ENCODE peak calls at places on chromosomes 3 and 15, in seven cellular contexts. V is spleen, N is esophagus squamous epithelium, H is A549, P is Karpas-422, Z is body of pancreas, F is left lung. S is an unnamed sample.

GRCh38 chr15:50166216-50166615 is 15.8 kb upstream of the SLC27A2 start:
- DNase-seq in V (no peak), N (no peak), H (peak; percentile 38), P (peak; percentile 33), Z (no peak), F (no peak), S (no peak)

GRCh38 chr3:102443021-102443420 is 8.2 kb downstream of the ZPLD1 start:
- DNase-seq in V (no peak), N (no peak), H (no peak), P (no peak), Z (no peak), F (no peak), S (no peak)

GRCh38 chr15:51647128-51647562 is 24.6 kb upstream of the DMXL2 start:
- DNase-seq in V (no peak), N (no peak), H (no peak), P (no peak), Z (no peak), F (no peak), S (peak; percentile 82)

GRCh38 chr15:85750807-85751730 is 43.7 kb downstream of the KLHL25 start:
- DNase-seq in V (peak; percentile 74), N (no peak), H (no peak), P (no peak), Z (no peak), F (peak; percentile 70), S (peak; percentile 76)

GRCh38 chr3:25663324-25664065 is 1.2 kb downstream of the TOP2B start:
- DNase-seq in V (no peak), N (no peak), H (peak; percentile 22), P (peak; percentile 79), Z (peak; percentile 45), F (no peak), S (no peak)

GRCh38 chr15:62403164-62403809 is 238.2 kb upstream of the C2CD4B start:
- DNase-seq in V (no peak), N (no peak), H (no peak), P (no peak), Z (no peak), F (no peak), S (no peak)

GRCh38 chr3:194042947-194043346 is 93.0 kb upstream of the HES1 start:
- DNase-seq in V (no peak), N (no peak), H (no peak), P (no peak), Z (no peak), F (no peak), S (no peak)

GRCh38 chr3:81549831-81550230 is 211.6 kb downstream of the GBE1 start:
- DNase-seq in V (no peak), N (no peak), H (no peak), P (no peak), Z (no peak), F (no peak), S (no peak)

GRCh38 chr3:182713743-182714517 is 79.4 kb upstream of the ATP11B start:
- DNase-seq in V (no peak), N (no peak), H (peak; percentile 40), P (peak; percentile 85), Z (no peak), F (no peak), S (no peak)

GRCh38 chr3:43879166-43879565 is 188.4 kb downstream of the ABHD5 start:
- DNase-seq in V (no peak), N (no peak), H (peak; percentile 23), P (peak; percentile 84), Z (no peak), F (no peak), S (peak; percentile 16)

GRCh38 chr3:190995156-190995555 is 132.7 kb upstream of the GMNC start:
- DNase-seq in V (no peak), N (no peak), H (no peak), P (no peak), Z (no peak), F (no peak), S (no peak)

GRCh38 chr3:13459605-13460340 is 20.3 kb upstream of the HDAC11 start:
- DNase-seq in V (peak; percentile 41), N (no peak), H (no peak), P (no peak), Z (no peak), F (no peak), S (no peak)

GRCh38 chr15:56760186-56760585 is 26.9 kb upstream of the ZNF280D start:
- DNase-seq in V (no peak), N (no peak), H (no peak), P (no peak), Z (no peak), F (no peak), S (no peak)

GRCh38 chr3:41200669-41201021 is 1.3 kb downstream of the CTNNB1 start:
- DNase-seq in V (no peak), N (no peak), H (no peak), P (peak; percentile 55), Z (no peak), F (no peak), S (no peak)

GRCh38 chr15:67639591-67639990 is 97.1 kb downstream of the MAP2K5 start:
- DNase-seq in V (no peak), N (no peak), H (no peak), P (no peak), Z (no peak), F (no peak), S (no peak)

GRCh38 chr3:85800676-85801075 is 841.9 kb downstream of the CADM2 start:
- DNase-seq in V (no peak), N (no peak), H (no peak), P (no peak), Z (no peak), F (no peak), S (no peak)

GRCh38 chr15:99703603-99704443 is 29.4 kb downstream of the LYSMD4 start:
- DNase-seq in V (no peak), N (no peak), H (peak; percentile 62), P (peak; percentile 63), Z (peak; percentile 52), F (no peak), S (no peak)

GRCh38 chr3:152235709-152236298 is 32.9 kb upstream of the MBNL1 start:
- DNase-seq in V (no peak), N (no peak), H (peak; percentile 36), P (no peak), Z (no peak), F (no peak), S (no peak)

GRCh38 chr15:66100761-66101160 is 152.8 kb downstream of the MEGF11 start:
- DNase-seq in V (no peak), N (no peak), H (no peak), P (no peak), Z (no peak), F (no peak), S (no peak)

DNA sequence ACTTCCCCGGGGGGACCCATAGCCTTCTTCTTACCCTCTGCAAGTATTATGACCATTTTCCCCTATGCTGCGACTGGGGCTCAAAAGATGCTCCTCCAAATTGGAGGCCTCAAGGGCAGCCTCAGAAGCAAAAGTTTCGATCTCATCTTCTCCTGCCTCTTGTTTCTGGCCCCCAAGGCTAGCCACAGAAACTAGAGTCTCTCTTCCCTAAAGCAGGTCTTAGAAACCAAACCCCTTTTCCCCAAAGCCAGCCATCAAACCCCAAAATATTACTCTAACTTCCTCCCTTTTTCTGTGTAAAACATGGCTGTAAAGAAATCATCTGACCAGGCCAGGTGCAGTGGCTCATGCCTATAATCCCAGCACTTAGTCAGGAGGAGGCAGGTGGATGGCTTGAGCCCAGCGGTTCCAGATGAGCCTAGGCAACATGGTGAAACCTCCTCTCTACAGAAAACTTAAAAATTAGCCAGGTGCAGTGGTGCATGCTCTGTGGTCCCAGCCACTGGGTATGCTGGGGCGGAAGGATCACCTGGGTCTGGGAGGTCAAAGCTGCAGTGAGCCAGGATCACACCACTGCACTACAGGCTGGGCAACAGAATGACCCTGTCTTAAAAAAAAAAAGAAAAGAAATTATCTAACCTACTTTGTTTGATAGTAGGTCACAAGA is 36.7 kb upstream of the MFGE8 start:
- DNase-seq in V (no peak), N (no peak), H (no peak), P (no peak), Z (no peak), F (no peak), S (no peak)
- H3K4me3 ChIP-seq in V (no peak overlapping the region), N (no peak overlapping the region), H (no peak overlapping the region), P (no peak overlapping the region), Z (no peak overlapping the region), F (no peak overlapping the region), S (no peak overlapping the region)

GRCh38 chr3:94098487-94098886 is 35.6 kb downstream of the NSUN3 start:
- DNase-seq in V (no peak), N (no peak), H (no peak), P (no peak), Z (no peak), F (no peak), S (no peak)
- H3K4me3 ChIP-seq in V (no peak overlapping the region), N (no peak overlapping the region), H (no peak overlapping the region), P (no peak overlapping the region), Z (no peak overlapping the region), F (no peak overlapping the region), S (no peak overlapping the region)

GRCh38 chr3:15330031-15330596 is 2.3 kb downstream of the SH3BP5 start:
- DNase-seq in V (no peak), N (no peak), H (no peak), P (no peak), Z (no peak), F (no peak), S (peak; percentile 64)

GRCh38 chr3:15326673-15327072 is 5.7 kb downstream of the SH3BP5 start:
- DNase-seq in V (no peak), N (no peak), H (no peak), P (no peak), Z (no peak), F (no peak), S (no peak)

GRCh38 chr3:15326037-15326436 is 6.3 kb downstream of the SH3BP5 start:
- DNase-seq in V (no peak), N (no peak), H (no peak), P (no peak), Z (no peak), F (no peak), S (no peak)

GRCh38 chr3:15329058-15330005 is 3.1 kb downstream of the SH3BP5 start:
- DNase-seq in V (no peak), N (no peak), H (no peak), P (no peak), Z (no peak), F (no peak), S (no peak)

DNA sequence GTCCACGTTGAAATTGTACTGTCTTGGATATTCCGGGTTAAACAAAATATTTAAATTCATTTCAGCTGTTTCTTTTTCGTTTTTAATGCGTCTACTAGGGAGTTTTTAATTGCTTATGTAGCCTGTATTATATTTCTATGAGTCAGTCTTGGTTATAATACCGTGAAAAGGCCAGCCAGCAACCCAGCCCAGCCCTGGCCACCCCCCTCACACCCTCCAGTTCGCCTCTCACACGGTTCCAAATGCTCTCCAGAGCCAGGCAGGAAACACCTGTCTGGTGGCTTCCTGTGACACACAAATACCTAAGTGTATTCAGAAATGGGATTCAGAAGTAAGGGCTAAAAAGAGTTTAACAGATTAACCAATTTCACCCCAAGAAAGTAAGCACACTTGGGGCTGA is 4.4 kb downstream of the SH3BP5 start:
- DNase-seq in V (no peak), N (no peak), H (no peak), P (no peak), Z (no peak), F (no peak), S (peak; percentile 83)
- H3K4me3 ChIP-seq in V (no peak overlapping the region), N (no peak overlapping the region), H (no peak overlapping the region), P (no peak overlapping the region), Z (no peak overlapping the region), F (no peak overlapping the region), S (no peak overlapping the region)

DNA sequence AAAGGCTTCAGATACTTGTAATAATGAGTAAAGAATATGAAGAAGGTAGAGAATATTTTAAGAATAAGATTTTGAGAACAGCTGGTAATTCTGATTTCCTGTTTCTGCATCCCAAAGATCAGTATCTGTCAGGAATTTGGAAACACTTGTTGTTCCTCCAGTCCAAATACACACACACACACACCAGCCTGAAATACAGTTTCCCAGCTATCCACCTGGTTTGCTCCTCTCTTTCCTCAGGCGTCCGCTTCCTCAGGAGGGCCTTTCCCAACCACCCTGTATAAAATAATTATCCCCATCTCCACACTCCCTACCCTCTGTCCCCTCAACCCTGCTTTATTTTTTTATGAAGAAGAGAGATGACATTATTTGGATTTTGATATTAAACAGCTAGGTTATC is 2.0 kb upstream of the FSIP1 start:
- DNase-seq in V (no peak), N (no peak), H (no peak), P (no peak), Z (no peak), F (no peak), S (no peak)
- H3K4me3 ChIP-seq in V (no peak overlapping the region), N (no peak overlapping the region), H (no peak overlapping the region), P (peak overlapping the region; percentile 77), Z (no peak overlapping the region), F (no peak overlapping the region), S (no peak overlapping the region)